ENCODE peak calls at places on chromosomes 2 and 18, in six cellular contexts. X, L, E, I, K and T are unnamed samples. For H3K27me3 and H3K36me3, the result is how much of the 10 kb centered on the place peaks cover.

GRCh38 chr2:217510790-217511291 is 492.0 kb downstream of the TNS1 start:
- DNase-seq in X (peak), L (peak), E (peak), I (peak), K (no peak), T (peak)

GRCh38 chr2:187008111-187008510 is 159.1 kb upstream of the ZSWIM2 start:
- DNase-seq in X (no peak), L (peak), E (no peak), I (no peak), K (no peak), T (no peak)

GRCh38 chr2:64609229-64609994 is 44.3 kb downstream of the SERTAD2 start:
- DNase-seq in X (peak), L (peak), E (peak), I (peak), K (peak), T (peak)

GRCh38 chr2:40118622-40119021 is 333.3 kb downstream of the SLC8A1 start:
- DNase-seq in X (no peak), L (no peak), E (no peak), I (no peak), K (no peak), T (no peak)

GRCh38 chr2:186709529-186710455 is 15.9 kb downstream of the FAM171B start:
- DNase-seq in X (no peak), L (no peak), E (no peak), I (no peak), K (no peak), T (no peak)

GRCh38 chr2:187529977-187530721 is 24.1 kb downstream of the TFPI start:
- DNase-seq in X (no peak), L (peak), E (no peak), I (no peak), K (no peak), T (no peak)

GRCh38 chr18:10715791-10716190 is 190.0 kb downstream of the NAPG start:
- DNase-seq in X (no peak), L (no peak), E (no peak), I (no peak), K (no peak), T (no peak)

GRCh38 chr2:20198001-20198400 is 26.9 kb downstream of the SDC1 start:
- DNase-seq in X (no peak), L (no peak), E (no peak), I (no peak), K (no peak), T (peak)

GRCh38 chr2:236618370-236618769 is 48.7 kb downstream of the ACKR3 start:
- DNase-seq in X (peak), L (no peak), E (no peak), I (no peak), K (no peak), T (no peak)

GRCh38 chr2:168545439-168546082 is 89.5 kb downstream of the CERS6 start:
- DNase-seq in X (no peak), L (no peak), E (no peak), I (peak), K (no peak), T (no peak)

GRCh38 chr2:164495491-164496223 is 125.6 kb downstream of the GRB14 start:
- DNase-seq in X (peak), L (peak), E (no peak), I (peak), K (no peak), T (no peak)

GRCh38 chr2:163157891-163158511 is 319.4 kb upstream of the KCNH7 start:
- DNase-seq in X (no peak), L (peak), E (no peak), I (no peak), K (no peak), T (no peak)

GRCh38 chr2:61660511-61661388 is 122.6 kb upstream of the XPO1 start:
- DNase-seq in X (no peak), L (no peak), E (peak), I (peak), K (no peak), T (no peak)

GRCh38 chr2:1856481-1856880 is 112.2 kb upstream of the PXDN start:
- DNase-seq in X (no peak), L (no peak), E (no peak), I (no peak), K (no peak), T (no peak)

GRCh38 chr2:222250313-222250712 is 48.5 kb downstream of the PAX3 start:
- DNase-seq in X (no peak), L (no peak), E (no peak), I (no peak), K (no peak), T (no peak)

GRCh38 chr2:3094999-3095958 is 282.3 kb downstream of the EIPR1 start:
- DNase-seq in X (no peak), L (no peak), E (no peak), I (no peak), K (no peak), T (peak)

GRCh38 chr2:18209934-18210639 is 331.6 kb downstream of the KCNS3 start:
- DNase-seq in X (no peak), L (peak), E (no peak), I (no peak), K (no peak), T (no peak)

GRCh38 chr18:23816740-23817139 is 127.5 kb downstream of the LAMA3 start:
- DNase-seq in X (no peak), L (no peak), E (no peak), I (no peak), K (no peak), T (peak)

GRCh38 chr2:173017657-173018420 is 57.8 kb upstream of the MAP3K20 start:
- DNase-seq in X (no peak), L (peak), E (no peak), I (no peak), K (no peak), T (no peak)

GRCh38 chr2:238427435-238428162 is 872 bp downstream of the ASB1 start:
- DNase-seq in X (no peak), L (peak), E (no peak), I (no peak), K (no peak), T (no peak)

GRCh38 chr2:240130393-240131195 is 5.5 kb downstream of the COPS9 start:
- DNase-seq in X (no peak), L (no peak), E (no peak), I (no peak), K (no peak), T (no peak)

GRCh38 chr2:230830428-230830827 is 34.3 kb upstream of the ITM2C start:
- DNase-seq in X (no peak), L (no peak), E (no peak), I (no peak), K (no peak), T (no peak)

GRCh38 chr2:155145758-155146229 is 447.3 kb downstream of the KCNJ3 start:
- DNase-seq in X (no peak), L (no peak), E (no peak), I (peak), K (no peak), T (no peak)

GRCh38 chr2:38146302-38146916 is 70.5 kb upstream of the CYP1B1 start:
- DNase-seq in X (no peak), L (peak), E (no peak), I (no peak), K (no peak), T (no peak)

GRCh38 chr2:15940661-15941482 is 522 bp downstream of the MYCN start:
- DNase-seq in X (peak), L (peak), E (peak), I (peak), K (no peak), T (no peak)

GRCh38 chr2:200525882-200526651 is at the start of gene SGO2:
- DNase-seq in X (peak), L (peak), E (peak), I (peak), K (peak), T (peak)

GRCh38 chr2:200525066-200525465 is 941 bp upstream of the SGO2 start:
- DNase-seq in X (no peak), L (no peak), E (no peak), I (no peak), K (no peak), T (no peak)

GRCh38 chr2:200523158-200523557 is 2.8 kb upstream of the SGO2 start:
- DNase-seq in X (no peak), L (no peak), E (no peak), I (no peak), K (no peak), T (no peak)

GRCh38 chr2:200525551-200525881 is 491 bp upstream of the SGO2 start:
- DNase-seq in X (no peak), L (no peak), E (no peak), I (no peak), K (no peak), T (no peak)

GRCh38 chr2:200523604-200524003 is 2.4 kb upstream of the SGO2 start:
- DNase-seq in X (no peak), L (no peak), E (no peak), I (no peak), K (no peak), T (no peak)
- H3K27ac ChIP-seq in X (no peak), L (no peak), E (no peak), I (no peak), K (no peak), T (no peak)

GRCh38 chr18:79613186-79613931 is 66.2 kb upstream of the CTDP1 start:
- DNase-seq in X (no peak), L (no peak), E (no peak), I (no peak), K (no peak), T (no peak)

GRCh38 chr18:79611040-79611681 is 68.4 kb upstream of the CTDP1 start:
- DNase-seq in X (peak), L (peak), E (no peak), I (no peak), K (no peak), T (no peak)

GRCh38 chr18:79610461-79611039 is 69.1 kb upstream of the CTDP1 start:
- DNase-seq in X (no peak), L (no peak), E (no peak), I (no peak), K (no peak), T (no peak)

GRCh38 chr18:79614211-79615028 is 65.2 kb upstream of the CTDP1 start:
- DNase-seq in X (no peak), L (no peak), E (no peak), I (no peak), K (no peak), T (no peak)

DNA sequence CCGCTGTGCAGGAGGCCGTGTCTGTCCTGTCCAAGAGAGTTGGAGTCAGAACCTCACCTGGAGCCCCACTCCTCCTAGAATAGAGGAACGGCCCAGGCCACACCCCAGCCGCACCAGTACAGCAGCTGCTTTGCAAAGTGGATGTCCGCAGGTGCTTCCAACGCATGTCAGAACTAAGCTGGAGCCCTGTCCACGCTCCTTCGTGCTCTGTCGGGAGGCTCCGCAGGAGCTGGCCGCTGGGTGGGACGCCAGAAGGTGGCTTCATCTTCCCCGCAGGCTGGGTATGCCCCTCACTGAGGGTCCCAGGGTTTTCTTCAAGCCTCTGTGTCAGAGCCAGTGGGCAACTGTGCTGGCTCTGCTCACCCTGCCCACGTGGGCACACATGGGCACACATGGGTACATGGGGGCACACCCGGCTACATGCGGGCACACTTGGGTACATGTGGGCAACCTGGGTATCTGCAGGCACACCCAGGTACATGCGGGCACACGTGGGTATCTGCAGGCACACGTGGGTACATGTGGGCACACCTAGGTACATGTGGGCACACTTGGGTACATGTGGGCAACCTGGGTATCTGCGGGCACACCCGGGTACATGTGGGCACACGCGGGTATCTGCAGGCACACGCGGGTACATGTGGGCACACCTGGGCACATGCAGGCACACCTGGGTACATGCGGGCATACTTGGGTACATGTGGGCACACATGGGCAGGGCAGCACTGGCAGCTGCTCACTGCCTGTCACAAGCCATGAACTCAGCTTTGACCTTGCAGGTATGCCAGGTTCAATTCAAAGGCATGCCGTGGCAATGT is 67.1 kb upstream of the CTDP1 start:
- DNase-seq in X (no peak), L (no peak), E (peak), I (no peak), K (no peak), T (no peak)
- H3K27me3 ChIP-seq in X (under half), L (under half), E (under half), I (under half), K (under half), T (under half)

DNA sequence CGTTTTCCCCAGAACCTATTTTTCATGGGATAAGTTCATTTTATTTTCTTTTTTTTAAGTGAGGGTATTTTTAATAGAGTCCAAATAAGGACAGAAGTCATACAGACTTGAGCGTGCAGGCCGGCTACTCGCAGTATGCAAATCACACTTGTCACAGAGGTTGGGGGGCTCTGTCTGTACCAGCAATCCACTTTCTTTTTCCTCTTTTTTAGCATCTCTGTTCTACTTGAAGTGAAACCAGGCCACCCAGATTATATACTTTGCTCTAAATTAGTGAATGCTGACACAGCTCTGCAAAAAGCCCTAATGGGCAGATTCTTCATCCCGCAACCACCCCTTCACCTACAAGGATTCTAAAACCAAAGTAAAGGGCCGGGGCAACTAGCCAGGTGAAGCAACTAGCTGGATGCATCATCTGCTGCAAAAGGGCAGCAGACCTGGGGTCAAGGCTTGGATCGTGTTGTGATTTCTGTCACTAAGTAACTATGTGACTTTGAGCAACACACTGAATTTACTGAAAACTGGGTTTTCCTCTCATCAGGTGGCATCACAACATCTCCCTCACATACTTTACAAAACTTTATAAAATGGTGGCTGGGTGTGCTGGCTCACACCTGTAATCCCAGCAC is 18.4 kb downstream of the KDSR start:
- DNase-seq in X (no peak), L (no peak), E (no peak), I (no peak), K (no peak), T (no peak)
- H3K36me3 ChIP-seq in X (under half), L (under half), E (under half), I (under half), K (under half), T (under half)

DNA sequence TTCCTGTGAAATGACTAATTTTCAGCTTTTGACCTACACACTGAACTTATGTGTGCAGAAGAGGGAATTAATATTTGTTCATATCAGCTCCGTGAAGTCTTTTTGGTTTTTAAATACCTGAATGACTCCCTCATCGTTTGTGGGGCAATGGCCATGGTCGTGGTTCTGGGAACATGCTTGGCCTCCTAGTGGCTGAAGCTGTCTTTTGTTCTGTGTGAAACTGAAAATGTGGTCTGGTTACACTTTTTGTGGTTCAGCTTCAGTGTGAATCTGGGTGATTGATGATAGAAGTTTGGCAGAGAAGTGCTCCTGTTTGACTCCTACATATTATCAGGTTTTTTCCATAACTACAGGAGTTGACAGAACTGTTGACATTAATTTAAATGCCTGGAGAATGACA is 408.2 kb downstream of the THSD7B start:
- DNase-seq in X (peak), L (no peak), E (no peak), I (no peak), K (no peak), T (no peak)
- H3K27ac ChIP-seq in X (no peak), L (no peak), E (no peak), I (no peak), K (no peak), T (no peak)

GRCh38 chr18:46683252-46683651 is 26.2 kb upstream of the LOXHD1 start:
- DNase-seq in X (no peak), L (no peak), E (no peak), I (no peak), K (no peak), T (no peak)
- H3K27me3 ChIP-seq in X (under half), L (under half), E (under half), I (under half), K (under half), T (under half)

GRCh38 chr18:55256568-55257289 is 297.5 kb upstream of the CCDC68 start:
- DNase-seq in X (no peak), L (no peak), E (no peak), I (no peak), K (no peak), T (no peak)
- H3K36me3 ChIP-seq in X (under half), L (under half), E (under half), I (under half), K (under half), T (under half)

GRCh38 chr2:165610591-165611029 is 141.1 kb downstream of the CSRNP3 start:
- DNase-seq in X (peak), L (peak), E (no peak), I (no peak), K (no peak), T (no peak)
- H3K27ac ChIP-seq in X (peak), L (no peak), E (no peak), I (peak), K (no peak), T (no peak)